ENCODE peak calls at places on chromosomes 11 and 22, in seven cellular contexts. C, J, X, M, F, H and G are unnamed samples.

GRCh38 chr11:108115495-108116140 is 5.7 kb upstream of the ACAT1 start:
- DNase-seq in J (peak; percentile 59), F (peak; percentile 53), X (no peak), M (no peak), C (peak; percentile 9), H (no peak), G (peak; percentile 83)

GRCh38 chr22:20276468-20276867 is 8.3 kb upstream of the RTN4R start:
- DNase-seq in C (no peak), X (no peak), J (no peak), M (no peak), F (no peak), H (no peak), G (no peak)

GRCh38 chr11:76677010-76677771 is 6.6 kb upstream of the LRRC32 start:
- DNase-seq in C (peak; percentile 33), F (no peak), X (no peak), J (no peak), H (no peak), M (no peak), G (no peak)

GRCh38 chr11:75499423-75500305 is 26.1 kb downstream of the GDPD5 start:
- DNase-seq in C (no peak), M (no peak), J (no peak), F (no peak), X (no peak), H (no peak), G (peak; percentile 97)

GRCh38 chr11:90241414-90241813 is 18.6 kb upstream of the CHORDC1 start:
- DNase-seq in X (no peak), F (no peak), J (no peak), M (no peak), C (no peak), H (no peak), G (no peak)

GRCh38 chr22:29212738-29213137 is 7.0 kb downstream of the EMID1 start:
- DNase-seq in J (no peak), M (no peak), C (no peak), H (no peak), F (no peak), X (no peak), G (no peak)

GRCh38 chr11:88695701-88696414 is 358.3 kb upstream of the CTSC start:
- DNase-seq in F (peak; percentile 22), C (no peak), M (no peak), J (no peak), X (no peak), H (no peak), G (no peak)

GRCh38 chr11:75858613-75859012 is 43.6 kb downstream of the UVRAG start:
- DNase-seq in J (no peak), F (no peak), X (no peak), C (no peak), M (no peak), H (no peak), G (peak; percentile 71)

GRCh38 chr22:40348025-40348658 is 1.8 kb downstream of the ADSL start:
- DNase-seq in C (peak; percentile 71), M (peak; percentile 56), H (peak; percentile 57), J (peak; percentile 72), X (peak; percentile 40), F (peak; percentile 65), G (peak; percentile 83)

GRCh38 chr22:21762712-21763581 is 27.4 kb upstream of the YPEL1 start:
- DNase-seq in H (no peak), F (no peak), M (no peak), C (no peak), X (no peak), J (no peak), G (no peak)

GRCh38 chr11:118277312-118277711 is 13.2 kb upstream of the MPZL2 start:
- DNase-seq in H (no peak), C (peak; percentile 41), X (peak; percentile 44), J (no peak), F (peak; percentile 17), M (no peak), G (peak; percentile 36)

GRCh38 chr22:26995222-26995621 is 337.8 kb downstream of the MIAT start:
- DNase-seq in H (no peak), F (no peak), M (no peak), J (peak; percentile 9), X (no peak), C (no peak), G (no peak)

GRCh38 chr22:22014285-22014659 is 31.7 kb upstream of the TOP3B start:
- DNase-seq in J (no peak), H (no peak), X (no peak), F (no peak), M (no peak), C (no peak), G (no peak)

GRCh38 chr22:48370508-48371325 is 1457.0 kb downstream of the BRD1 start:
- DNase-seq in M (no peak), C (no peak), H (no peak), F (no peak), X (no peak), J (no peak), G (no peak)

GRCh38 chr22:49858827-49859226 is 5.2 kb downstream of the ZBED4 start:
- DNase-seq in C (no peak), X (no peak), H (no peak), M (no peak), F (no peak), J (no peak), G (no peak)

GRCh38 chr11:99260696-99261095 is 239.9 kb downstream of the CNTN5 start:
- DNase-seq in C (no peak), H (no peak), X (no peak), M (no peak), J (no peak), F (peak; percentile 64), G (no peak)

GRCh38 chr11:114060402-114061052 is 1.0 kb downstream of the ZBTB16 start:
- DNase-seq in M (peak; percentile 67), C (no peak), H (no peak), X (no peak), F (peak; percentile 51), J (peak; percentile 66), G (peak; percentile 57)

GRCh38 chr22:44363214-44363979 is 50.6 kb upstream of the SHISAL1 start:
- DNase-seq in M (peak; percentile 85), C (no peak), X (no peak), F (no peak), J (peak; percentile 76), H (no peak), G (peak; percentile 98)

GRCh38 chr11:35102267-35102666 is 36.7 kb upstream of the CD44 start:
- DNase-seq in J (no peak), C (no peak), F (no peak), H (no peak), X (no peak), M (no peak), G (no peak)

GRCh38 chr11:11155962-11156815 is 196.9 kb downstream of the CSNK2A3 start:
- DNase-seq in M (peak; percentile 54), F (peak; percentile 79), H (no peak), X (peak; percentile 18), J (no peak), C (peak; percentile 23), G (no peak)

GRCh38 chr22:29987143-29987542 is 93.1 kb upstream of the HORMAD2 start:
- DNase-seq in J (no peak), M (no peak), F (no peak), C (no peak), H (peak; percentile 47), X (no peak), G (no peak)

GRCh38 chr11:78223320-78223954 is 34.7 kb downstream of the USP35 start:
- DNase-seq in C (peak; percentile 71), M (no peak), X (no peak), H (no peak), F (no peak), J (no peak), G (no peak)

GRCh38 chr11:8699903-8700302 is 17.3 kb downstream of the RPL27A start:
- DNase-seq in X (no peak), F (peak; percentile 69), M (no peak), J (no peak), C (no peak), H (no peak), G (peak; percentile 78)
- H2AFZ ChIP-seq in X (no peak overlapping the region), F (no peak overlapping the region), M (no peak overlapping the region), J (no peak overlapping the region), C (no peak overlapping the region), H (no peak overlapping the region), G (peak overlapping the region; percentile 39)

GRCh38 chr11:36885154-36885553 is 287.1 kb upstream of the RAG2 start:
- DNase-seq in X (no peak), H (no peak), J (no peak), C (no peak), M (no peak), F (no peak), G (no peak)

GRCh38 chr11:36890280-36890679 is 292.2 kb upstream of the RAG2 start:
- DNase-seq in F (no peak), J (no peak), H (peak; percentile 59), C (no peak), M (no peak), X (no peak), G (no peak)

DNA sequence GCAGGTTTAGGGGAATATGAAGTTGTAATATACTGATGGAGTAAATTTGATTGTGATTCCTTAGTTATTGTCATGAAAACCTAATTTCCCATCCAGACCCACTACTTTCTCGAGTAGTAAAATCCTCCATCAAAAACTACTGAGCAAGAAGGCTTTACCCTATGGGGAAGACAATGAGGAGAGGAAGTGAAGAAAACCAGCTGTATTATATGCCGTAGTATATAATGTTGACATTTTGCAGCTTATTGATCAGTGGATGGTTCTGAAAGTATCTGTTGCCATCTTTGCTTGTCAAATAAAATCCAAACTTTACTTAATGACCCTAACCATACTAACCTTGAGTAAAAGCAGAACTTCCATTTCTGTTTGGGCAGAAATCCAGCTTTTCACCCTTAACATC is 292.8 kb upstream of the RAG2 start:
- DNase-seq in H (no peak), C (no peak), X (no peak), F (no peak), J (no peak), M (no peak), G (no peak)
- TF ChIP-seq EZH2phosphoT487 in H (no peak), C (no peak), X (no peak), F (no peak), J (no peak), M (no peak), G (no peak)

DNA sequence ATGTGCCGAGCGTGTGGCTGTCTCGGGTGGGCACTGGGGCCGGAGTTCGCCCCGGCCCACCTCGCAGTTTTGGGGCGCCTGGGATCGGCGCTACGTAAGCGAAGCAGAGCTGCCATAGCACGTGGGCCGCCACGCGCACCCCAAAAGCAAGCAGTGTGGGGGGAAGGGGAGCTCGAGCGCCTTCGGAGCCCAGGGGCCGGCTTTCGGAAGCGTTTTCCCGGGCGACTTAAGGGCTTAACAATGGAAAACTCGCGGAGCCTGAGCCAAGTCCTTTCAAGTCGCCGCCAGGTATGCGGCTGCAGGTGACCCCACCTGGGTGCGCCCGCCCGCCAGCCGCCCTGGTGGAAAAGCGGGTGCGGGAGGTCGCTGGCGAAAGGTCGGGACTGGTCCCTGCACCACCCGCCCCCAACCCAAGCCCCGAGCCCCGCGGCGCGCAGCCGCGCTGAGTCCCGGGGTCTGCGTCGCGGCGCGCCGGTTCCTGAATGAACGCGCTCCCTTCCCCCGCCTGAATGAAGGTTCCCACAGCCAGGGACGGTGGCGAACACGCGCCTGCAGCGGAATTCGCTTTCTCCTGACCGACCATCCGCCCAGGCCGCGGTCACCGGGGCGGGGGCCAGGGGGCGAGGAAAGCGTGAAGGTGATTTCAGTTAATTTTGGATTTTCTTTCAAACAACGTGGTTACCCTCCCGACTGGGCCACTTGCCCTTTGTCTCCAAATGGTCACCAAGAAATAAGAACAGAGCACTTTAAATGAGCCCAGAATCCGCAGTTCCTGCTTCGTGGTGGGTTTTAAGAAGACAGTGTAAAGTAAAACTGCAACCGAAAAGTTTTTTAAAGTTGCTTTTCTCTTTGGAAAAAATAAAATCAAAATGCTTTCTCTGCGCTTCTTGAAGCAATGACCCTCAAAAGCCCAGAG is 2.7 kb upstream of the CCND1 start:
- DNase-seq in J (peak; percentile 83), F (peak; percentile 98), X (peak; percentile 80), C (no peak), H (no peak), M (peak; percentile 89), G (peak; percentile 87)
- H3K4me2 ChIP-seq in J (peak overlapping the region; percentile 92), F (peak overlapping the region; percentile 86), X (peak overlapping the region; percentile 90), C (no peak overlapping the region), H (peak overlapping the region; percentile 98), M (peak overlapping the region; percentile 99), G (peak overlapping the region; percentile 100)

GRCh38 chr11:128290106-128290840 is 297.1 kb downstream of the ETS1 start:
- DNase-seq in F (peak; percentile 82), X (peak; percentile 46), J (peak; percentile 88), C (peak; percentile 92), H (peak; percentile 94), M (peak; percentile 68), G (peak; percentile 84)
- H2AFZ ChIP-seq in F (peak overlapping the region; percentile 33), X (no peak overlapping the region), J (no peak overlapping the region), C (peak overlapping the region; percentile 68), H (peak overlapping the region; percentile 56), M (no peak overlapping the region), G (no peak overlapping the region)